ENCODE peak calls at places on chromosomes 7 and 10, in six cellular contexts. Y is cardiac muscle cell, J is lower lobe of right lung, O is endodermal cell, F is mammary epithelial cell, I is ascending aorta. T is an unnamed sample.

GRCh38 chr7:122305475-122306319 is 1.1 kb upstream of the FEZF1 start:
- DNase-seq in Y (peak; percentile 43), J (no peak), O (peak; percentile 83), F (no peak), I (peak; percentile 63), T (no peak)

GRCh38 chr10:80182986-80183385 is 22.4 kb downstream of the ANXA11 start:
- DNase-seq in Y (no peak), J (no peak), O (no peak), F (no peak), I (no peak), T (no peak)

GRCh38 chr7:91632948-91633519 is 247.5 kb downstream of the MTERF1 start:
- DNase-seq in Y (no peak), J (no peak), O (no peak), F (no peak), I (no peak), T (no peak)

GRCh38 chr10:24926549-24926948 is 25.9 kb downstream of the PRTFDC1 start:
- DNase-seq in Y (no peak), J (no peak), O (no peak), F (no peak), I (no peak), T (no peak)

GRCh38 chr10:78170026-78170475 is 136.4 kb downstream of the RPS24 start:
- DNase-seq in Y (no peak), J (no peak), O (no peak), F (peak; percentile 52), I (no peak), T (no peak)

GRCh38 chr7:119350334-119350733 is 922.6 kb upstream of the KCND2 start:
- DNase-seq in Y (no peak), J (no peak), O (no peak), F (no peak), I (no peak), T (no peak)

GRCh38 chr10:580796-581195 is 108.7 kb downstream of the DIP2C start:
- DNase-seq in Y (no peak), J (no peak), O (no peak), F (peak; percentile 91), I (peak; percentile 80), T (no peak)

GRCh38 chr7:149422914-149423285 is 38.0 kb downstream of the ZNF777 start:
- DNase-seq in Y (no peak), J (peak; percentile 61), O (no peak), F (no peak), I (no peak), T (no peak)

GRCh38 chr7:46115410-46115809 is 194.3 kb upstream of the IGFBP3 start:
- DNase-seq in Y (no peak), J (no peak), O (no peak), F (no peak), I (no peak), T (no peak)

GRCh38 chr7:137657476-137658193 is 189.1 kb downstream of the DGKI start:
- DNase-seq in Y (no peak), J (no peak), O (no peak), F (no peak), I (no peak), T (no peak)

GRCh38 chr10:110610308-110610774 is 33.8 kb upstream of the RBM20 start:
- DNase-seq in Y (peak; percentile 72), J (no peak), O (peak; percentile 94), F (peak; percentile 46), I (no peak), T (no peak)

GRCh38 chr10:119445311-119445934 is 97.1 kb downstream of the RGS10 start:
- DNase-seq in Y (peak; percentile 86), J (peak; percentile 86), O (peak; percentile 96), F (peak; percentile 50), I (peak; percentile 91), T (peak; percentile 94)

GRCh38 chr10:80289451-80290287 is at the start of gene MAT1A:
- DNase-seq in Y (peak; percentile 55), J (no peak), O (peak; percentile 66), F (peak; percentile 54), I (no peak), T (no peak)

GRCh38 chr10:72692057-72692891 is at the start of gene MCU:
- DNase-seq in Y (peak; percentile 97), J (peak; percentile 96), O (peak; percentile 97), F (peak; percentile 91), I (peak; percentile 98), T (peak; percentile 95)

GRCh38 chr10:80472234-80473095 is 18.4 kb downstream of the TSPAN14 start:
- DNase-seq in Y (no peak), J (no peak), O (no peak), F (peak; percentile 97), I (peak; percentile 21), T (no peak)

GRCh38 chr10:11760861-11761260 is 18.7 kb downstream of the ECHDC3 start:
- DNase-seq in Y (no peak), J (no peak), O (no peak), F (no peak), I (no peak), T (no peak)

GRCh38 chr7:90111-91063 is 102.0 kb upstream of the FAM20C start:
- DNase-seq in Y (no peak), J (no peak), O (no peak), F (peak; percentile 43), I (peak; percentile 49), T (no peak)

GRCh38 chr7:121485457-121486243 is 89.5 kb upstream of the FAM3C start:
- DNase-seq in Y (no peak), J (no peak), O (no peak), F (peak; percentile 31), I (no peak), T (no peak)

GRCh38 chr10:118471863-118472262 is 123.6 kb downstream of the PRLHR start:
- DNase-seq in Y (no peak), J (no peak), O (no peak), F (peak; percentile 88), I (no peak), T (no peak)

GRCh38 chr10:34813626-34814227 is 1.4 kb downstream of the PARD3 start:
- DNase-seq in Y (peak; percentile 60), J (no peak), O (peak; percentile 79), F (peak; percentile 39), I (peak; percentile 60), T (peak; percentile 80)

GRCh38 chr7:132575336-132575986 is 809 bp downstream of the PLXNA4 start:
- DNase-seq in Y (peak; percentile 71), J (no peak), O (peak; percentile 83), F (no peak), I (peak; percentile 74), T (no peak)

GRCh38 chr7:87220026-87220733 is 648 bp upstream of the TMEM243 start:
- DNase-seq in Y (peak; percentile 89), J (peak; percentile 91), O (peak; percentile 94), F (peak; percentile 83), I (peak; percentile 92), T (peak; percentile 89)

GRCh38 chr10:104080762-104081161 is 4.9 kb downstream of the COL17A1 start:
- DNase-seq in Y (peak; percentile 25), J (no peak), O (no peak), F (no peak), I (no peak), T (no peak)

GRCh38 chr10:70031215-70031614 is 21.4 kb upstream of the MACROH2A2 start:
- DNase-seq in Y (no peak), J (no peak), O (no peak), F (no peak), I (no peak), T (no peak)

GRCh38 chr10:50393784-50394183 is 142.5 kb upstream of the ASAH2 start:
- DNase-seq in Y (no peak), J (no peak), O (no peak), F (no peak), I (no peak), T (no peak)

GRCh38 chr10:22554481-22555182 is 159.7 kb downstream of the PIP4K2A start:
- DNase-seq in Y (peak; percentile 24), J (peak; percentile 57), O (no peak), F (no peak), I (peak; percentile 77), T (no peak)

GRCh38 chr10:130053561-130053960 is 57.1 kb downstream of the C10orf143 start:
- DNase-seq in Y (no peak), J (no peak), O (no peak), F (no peak), I (no peak), T (no peak)

GRCh38 chr10:94493463-94493862 is 52.1 kb upstream of the HELLS start:
- DNase-seq in Y (no peak), J (no peak), O (no peak), F (no peak), I (no peak), T (no peak)

GRCh38 chr10:132612571-132613504 is 75.3 kb downstream of the INPP5A start:
- DNase-seq in Y (no peak), J (no peak), O (no peak), F (no peak), I (peak; percentile 55), T (peak; percentile 68)
- H3K36me3 ChIP-seq in Y (no peaks in the 10 kb centered on the region), J (peaks cover 8% of the 10 kb centered on the region), O (no peaks in the 10 kb centered on the region), F (no peaks in the 10 kb centered on the region), I (peaks cover 3% of the 10 kb centered on the region), T (no peaks in the 10 kb centered on the region)

DNA sequence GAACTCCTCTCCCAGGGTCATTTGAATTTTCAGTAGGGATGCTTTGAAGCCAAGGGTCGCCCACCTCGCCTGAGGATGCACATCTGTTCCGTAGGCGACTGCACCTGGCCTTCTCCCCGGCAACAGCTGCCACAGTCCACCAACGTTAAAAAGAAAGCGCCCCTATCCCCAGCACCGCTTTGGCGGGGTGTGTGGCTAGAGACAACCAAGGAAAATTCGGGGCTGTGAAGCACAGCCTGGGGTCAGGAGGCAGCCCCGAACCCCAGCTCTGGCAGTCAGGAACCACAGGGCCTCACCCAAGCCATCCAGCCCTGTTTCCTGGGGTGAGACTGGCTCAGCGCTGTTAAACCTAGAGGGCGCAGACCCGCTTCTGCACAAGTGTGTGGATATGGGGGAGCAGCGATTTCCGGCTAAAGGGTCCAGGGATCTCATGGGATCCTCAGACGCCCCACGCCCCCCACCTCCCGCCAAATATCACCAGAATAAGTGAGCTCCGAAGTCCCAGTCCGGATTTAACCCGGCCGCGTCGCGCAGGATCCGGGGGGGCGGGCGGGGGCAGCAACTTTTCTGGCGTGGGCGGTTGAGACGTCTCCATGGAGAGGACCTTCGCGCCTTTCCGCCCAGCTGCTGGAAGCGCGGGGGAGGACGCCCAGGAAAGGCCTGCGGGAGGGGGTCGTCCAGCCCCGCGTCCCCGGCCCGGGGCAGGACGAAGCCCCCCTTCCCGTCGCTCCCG is 821 bp downstream of the ZC3HAV1L start:
- DNase-seq in Y (no peak), J (no peak), O (peak; percentile 71), F (peak; percentile 25), I (no peak), T (no peak)
- TF ChIP-seq CTCF in Y (peak; percentile 5), J (no peak), O (no peak), F (no peak), I (no peak), T (no peak)

DNA sequence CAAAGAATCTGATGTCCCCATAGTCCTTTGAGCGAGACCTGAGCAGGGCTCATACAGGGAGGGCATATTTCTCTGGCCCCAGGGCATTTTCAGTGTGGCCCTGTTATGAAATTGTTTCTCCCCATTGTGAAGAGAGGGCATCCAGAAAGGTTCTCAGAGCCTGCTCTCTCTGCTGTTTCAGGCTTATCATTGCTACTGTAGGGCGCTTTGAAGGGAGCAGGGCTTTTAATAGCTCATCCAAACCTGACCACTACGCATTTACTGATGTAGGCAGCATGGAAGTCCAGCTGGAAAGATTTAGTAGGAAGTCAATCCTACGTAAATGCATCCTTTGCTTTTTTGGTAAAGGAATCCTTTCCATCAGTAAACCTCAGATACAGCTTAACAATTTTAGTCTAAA is 68.1 kb downstream of the PRPF18 start:
- DNase-seq in Y (no peak), J (no peak), O (no peak), F (no peak), I (no peak), T (no peak)
- H3K36me3 ChIP-seq in Y (peaks cover 5% of the 10 kb centered on the region), J (peaks cover 86% of the 10 kb centered on the region), O (peaks cover 25% of the 10 kb centered on the region), F (peaks cover 24% of the 10 kb centered on the region), I (peaks cover 56% of the 10 kb centered on the region), T (peaks cover 84% of the 10 kb centered on the region)

GRCh38 chr7:53835301-53835700 is 706.9 kb upstream of the VSTM2A start:
- DNase-seq in Y (no peak), J (no peak), O (no peak), F (no peak), I (no peak), T (no peak)
- TF ChIP-seq CTCF in Y (no peak), J (no peak), O (no peak), F (no peak), I (no peak), T (no peak)

T was measured in suprapubic skin.